ENCODE peak calls at places on chromosome 7, in eight cellular contexts. One of them, this sample, is unnamed. For H3K4me1 and H3K9me3, the result is how much of the 10 kb centered on the place peaks cover.

GRCh38 chr7:68684246-68684850 is 913.9 kb upstream of the AUTS2 start:
- DNase-seq in adrenal gland: no peak
- DNase-seq in A549: peak
- DNase-seq in IMR-90: peak
- DNase-seq in transverse colon: no peak
- DNase-seq in gastrocnemius medialis: no peak
- DNase-seq in suprapubic skin: no peak
- DNase-seq in K562: no peak
- DNase-seq in this sample: no peak

GRCh38 chr7:140621326-140622035 is 19.1 kb downstream of the DENND2A start:
- DNase-seq in K562: no peak
- DNase-seq in IMR-90: peak
- DNase-seq in gastrocnemius medialis: no peak
- DNase-seq in suprapubic skin: no peak
- DNase-seq in adrenal gland: no peak
- DNase-seq in A549: no peak
- DNase-seq in transverse colon: no peak
- DNase-seq in this sample: no peak

GRCh38 chr7:30510124-30511074 is 5.8 kb upstream of the GGCT start:
- DNase-seq in adrenal gland: peak
- DNase-seq in gastrocnemius medialis: no peak
- DNase-seq in A549: peak
- DNase-seq in transverse colon: peak
- DNase-seq in IMR-90: peak
- DNase-seq in suprapubic skin: no peak
- DNase-seq in K562: peak
- DNase-seq in this sample: no peak

GRCh38 chr7:12239821-12240220 is 28.7 kb downstream of the TMEM106B start:
- DNase-seq in gastrocnemius medialis: no peak
- DNase-seq in suprapubic skin: no peak
- DNase-seq in transverse colon: no peak
- DNase-seq in A549: no peak
- DNase-seq in adrenal gland: no peak
- DNase-seq in K562: no peak
- DNase-seq in IMR-90: no peak
- DNase-seq in this sample: no peak

GRCh38 chr7:80324032-80324431 is 187.8 kb downstream of the GNAT3 start:
- DNase-seq in IMR-90: peak
- DNase-seq in suprapubic skin: no peak
- DNase-seq in A549: no peak
- DNase-seq in transverse colon: no peak
- DNase-seq in K562: no peak
- DNase-seq in gastrocnemius medialis: no peak
- DNase-seq in adrenal gland: no peak
- DNase-seq in this sample: no peak

GRCh38 chr7:69847921-69848612 is 249.8 kb downstream of the AUTS2 start:
- DNase-seq in IMR-90: no peak
- DNase-seq in gastrocnemius medialis: no peak
- DNase-seq in suprapubic skin: no peak
- DNase-seq in adrenal gland: peak
- DNase-seq in A549: no peak
- DNase-seq in K562: no peak
- DNase-seq in transverse colon: no peak
- DNase-seq in this sample: no peak

GRCh38 chr7:84811427-84811826 is 375.4 kb downstream of the SEMA3D start:
- DNase-seq in K562: no peak
- DNase-seq in transverse colon: no peak
- DNase-seq in gastrocnemius medialis: no peak
- DNase-seq in IMR-90: no peak
- DNase-seq in adrenal gland: no peak
- DNase-seq in suprapubic skin: no peak
- DNase-seq in A549: no peak
- DNase-seq in this sample: no peak

GRCh38 chr7:148348466-148348865 is 242.1 kb upstream of the C7orf33 start:
- DNase-seq in suprapubic skin: no peak
- DNase-seq in IMR-90: no peak
- DNase-seq in transverse colon: no peak
- DNase-seq in A549: no peak
- DNase-seq in adrenal gland: no peak
- DNase-seq in gastrocnemius medialis: no peak
- DNase-seq in K562: no peak
- DNase-seq in this sample: no peak

GRCh38 chr7:2289621-2290020 is 24.6 kb downstream of the SNX8 start:
- DNase-seq in transverse colon: no peak
- DNase-seq in K562: no peak
- DNase-seq in A549: no peak
- DNase-seq in IMR-90: no peak
- DNase-seq in suprapubic skin: no peak
- DNase-seq in adrenal gland: no peak
- DNase-seq in gastrocnemius medialis: no peak
- DNase-seq in this sample: no peak

GRCh38 chr7:106071356-106071998 is 40.6 kb downstream of the SYPL1 start:
- DNase-seq in transverse colon: peak
- DNase-seq in suprapubic skin: no peak
- DNase-seq in adrenal gland: no peak
- DNase-seq in IMR-90: no peak
- DNase-seq in gastrocnemius medialis: no peak
- DNase-seq in K562: no peak
- DNase-seq in A549: no peak
- DNase-seq in this sample: peak

DNA sequence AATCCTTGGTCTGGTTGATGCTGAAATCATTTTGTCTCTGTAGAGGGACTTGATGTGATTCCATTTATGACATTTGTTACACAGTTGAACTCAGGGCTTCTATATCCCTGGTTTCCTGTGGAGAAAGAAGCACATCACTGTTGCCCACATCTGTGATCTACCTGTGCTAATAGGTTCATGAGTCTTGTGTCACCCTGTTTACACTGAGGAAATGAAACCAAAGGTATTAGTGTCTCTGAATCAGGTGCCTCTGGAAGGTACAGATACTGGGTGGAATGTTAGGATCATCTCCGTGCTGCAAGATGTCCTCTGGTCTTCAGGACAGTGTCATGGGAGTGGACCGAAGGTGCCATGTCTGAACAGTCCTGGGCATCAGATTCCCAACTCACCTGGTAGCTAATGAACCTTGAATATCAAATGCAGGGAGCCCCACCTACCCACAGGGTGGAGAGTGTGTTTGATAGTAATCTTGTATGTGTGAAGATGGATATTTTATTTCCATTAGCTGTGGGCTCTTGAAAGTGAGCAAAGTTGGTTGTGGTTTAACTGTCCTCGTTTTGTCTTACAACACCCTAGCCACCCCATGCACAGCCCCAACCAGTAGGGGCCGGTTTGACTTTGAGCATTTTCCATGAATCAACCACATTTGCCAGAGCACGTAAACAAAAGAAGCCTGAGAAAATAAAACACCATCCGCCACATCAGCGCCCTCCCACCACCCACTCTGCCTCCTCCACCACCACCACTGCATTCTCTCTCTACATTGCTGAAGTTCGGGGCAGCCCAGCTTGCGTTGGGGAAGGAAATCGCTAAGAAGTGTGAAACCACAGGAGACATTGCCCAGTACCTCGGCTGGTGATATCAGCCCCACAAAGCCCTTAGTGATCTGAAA is 40.7 kb downstream of the TARP start:
- DNase-seq in K562: peak
- DNase-seq in gastrocnemius medialis: peak
- DNase-seq in transverse colon: peak
- DNase-seq in adrenal gland: no peak
- DNase-seq in IMR-90: peak
- DNase-seq in suprapubic skin: no peak
- DNase-seq in A549: no peak
- DNase-seq in this sample: peak
- TF ChIP-seq POLR2A in K562: no peak
- TF ChIP-seq POLR2A in gastrocnemius medialis: no peak
- TF ChIP-seq POLR2A in transverse colon: no peak
- TF ChIP-seq POLR2A in adrenal gland: no peak
- TF ChIP-seq POLR2A in IMR-90: no peak
- TF ChIP-seq POLR2A in suprapubic skin: no peak
- TF ChIP-seq POLR2A in A549: no peak
- TF ChIP-seq POLR2A in this sample: no peak

GRCh38 chr7:118289476-118289875 is 65.0 kb downstream of the ANKRD7 start:
- DNase-seq in transverse colon: no peak
- DNase-seq in IMR-90: no peak
- DNase-seq in K562: no peak
- DNase-seq in A549: no peak
- DNase-seq in suprapubic skin: no peak
- DNase-seq in gastrocnemius medialis: no peak
- DNase-seq in adrenal gland: no peak
- DNase-seq in this sample: no peak
- H3K4me1 ChIP-seq in transverse colon: under half
- H3K4me1 ChIP-seq in IMR-90: under half
- H3K4me1 ChIP-seq in K562: under half
- H3K4me1 ChIP-seq in A549: under half
- H3K4me1 ChIP-seq in suprapubic skin: under half
- H3K4me1 ChIP-seq in gastrocnemius medialis: under half
- H3K4me1 ChIP-seq in adrenal gland: under half
- H3K4me1 ChIP-seq in this sample: under half

GRCh38 chr7:48140001-48140681 is 31.1 kb upstream of the ABCA13 start:
- DNase-seq in adrenal gland: no peak
- DNase-seq in IMR-90: no peak
- DNase-seq in A549: peak
- DNase-seq in K562: no peak
- DNase-seq in suprapubic skin: no peak
- DNase-seq in gastrocnemius medialis: no peak
- DNase-seq in transverse colon: peak
- DNase-seq in this sample: peak
- H3K9me3 ChIP-seq in adrenal gland: under half
- H3K9me3 ChIP-seq in IMR-90: under half
- H3K9me3 ChIP-seq in A549: under half
- H3K9me3 ChIP-seq in K562: under half
- H3K9me3 ChIP-seq in suprapubic skin: under half
- H3K9me3 ChIP-seq in gastrocnemius medialis: under half
- H3K9me3 ChIP-seq in transverse colon: under half
- H3K9me3 ChIP-seq in this sample: under half

GRCh38 chr7:145382762-145383161 is 546.9 kb upstream of the TPK1 start:
- DNase-seq in A549: no peak
- DNase-seq in suprapubic skin: no peak
- DNase-seq in gastrocnemius medialis: no peak
- DNase-seq in transverse colon: no peak
- DNase-seq in adrenal gland: no peak
- DNase-seq in K562: no peak
- DNase-seq in IMR-90: no peak
- DNase-seq in this sample: no peak

GRCh38 chr7:145378197-145378596 is 542.3 kb upstream of the TPK1 start:
- DNase-seq in suprapubic skin: no peak
- DNase-seq in K562: no peak
- DNase-seq in transverse colon: no peak
- DNase-seq in adrenal gland: no peak
- DNase-seq in IMR-90: no peak
- DNase-seq in A549: no peak
- DNase-seq in gastrocnemius medialis: no peak
- DNase-seq in this sample: no peak
- TF ChIP-seq POLR2A in suprapubic skin: no peak
- TF ChIP-seq POLR2A in K562: no peak
- TF ChIP-seq POLR2A in transverse colon: no peak
- TF ChIP-seq POLR2A in adrenal gland: no peak
- TF ChIP-seq POLR2A in IMR-90: no peak
- TF ChIP-seq POLR2A in A549: no peak
- TF ChIP-seq POLR2A in gastrocnemius medialis: no peak
- TF ChIP-seq POLR2A in this sample: no peak

DNA sequence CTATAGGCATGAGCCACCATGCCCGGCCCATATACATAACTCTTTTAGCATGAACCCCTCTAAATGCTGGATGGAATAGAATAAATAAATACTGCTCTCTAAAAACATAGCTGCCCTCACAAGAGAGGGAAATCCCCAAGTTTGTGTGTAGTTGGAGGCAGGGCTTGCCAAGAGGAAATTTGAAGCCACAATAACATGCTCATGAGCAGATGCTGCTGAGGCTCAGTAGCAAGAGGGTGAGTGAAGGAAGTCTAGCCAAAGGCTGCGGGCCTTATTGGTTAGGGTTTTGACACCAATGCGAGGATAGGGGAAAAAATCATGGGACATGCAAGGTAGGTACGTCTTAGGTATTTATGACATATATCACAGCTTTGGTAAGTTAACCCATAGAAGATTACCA is 17.3 kb downstream of the TPK1 start:
- DNase-seq in adrenal gland: no peak
- DNase-seq in transverse colon: no peak
- DNase-seq in K562: no peak
- DNase-seq in suprapubic skin: no peak
- DNase-seq in A549: no peak
- DNase-seq in IMR-90: no peak
- DNase-seq in gastrocnemius medialis: no peak
- DNase-seq in this sample: peak
- H3K4me1 ChIP-seq in adrenal gland: under half
- H3K4me1 ChIP-seq in transverse colon: under half
- H3K4me1 ChIP-seq in K562: under half
- H3K4me1 ChIP-seq in suprapubic skin: under half
- H3K4me1 ChIP-seq in A549: under half
- H3K4me1 ChIP-seq in IMR-90: under half
- H3K4me1 ChIP-seq in gastrocnemius medialis: under half
- H3K4me1 ChIP-seq in this sample: under half

This sample was measured in Peyer's patch.